ENCODE peak calls at places on chromosomes 13 and 19, in four cellular contexts. One of them, this sample, is unnamed.

GRCh38 chr13:105276571-105276970 is 1258.9 kb downstream of the EFNB2 start:
- DNase-seq in heart left ventricle: no peak
- DNase-seq in tibial nerve: no peak
- DNase-seq in right lobe of liver: no peak
- DNase-seq in this sample: no peak

GRCh38 chr19:32174386-32175113 is 170.9 kb upstream of the ZNF507 start:
- DNase-seq in right lobe of liver: no peak
- DNase-seq in heart left ventricle: no peak
- DNase-seq in tibial nerve: no peak
- DNase-seq in this sample: no peak

GRCh38 chr19:12788682-12789097 is 2.6 kb upstream of the JUNB start:
- DNase-seq in right lobe of liver: no peak
- DNase-seq in tibial nerve: peak
- DNase-seq in heart left ventricle: peak
- DNase-seq in this sample: no peak

GRCh38 chr19:45187421-45188100 is 9.0 kb downstream of the BLOC1S3 start:
- DNase-seq in heart left ventricle: no peak
- DNase-seq in tibial nerve: no peak
- DNase-seq in right lobe of liver: no peak
- DNase-seq in this sample: no peak

GRCh38 chr19:3699741-3700241 is 477 bp downstream of the PIP5K1C start:
- DNase-seq in right lobe of liver: no peak
- DNase-seq in tibial nerve: no peak
- DNase-seq in heart left ventricle: peak
- DNase-seq in this sample: no peak

GRCh38 chr19:14434157-14434501 is 1.0 kb downstream of the PKN1 start:
- DNase-seq in tibial nerve: no peak
- DNase-seq in right lobe of liver: no peak
- DNase-seq in heart left ventricle: no peak
- DNase-seq in this sample: no peak

GRCh38 chr13:60411983-60412382 is 15.0 kb downstream of the TDRD3 start:
- DNase-seq in heart left ventricle: no peak
- DNase-seq in right lobe of liver: no peak
- DNase-seq in tibial nerve: no peak
- DNase-seq in this sample: no peak

GRCh38 chr13:22064854-22065646 is 394.2 kb downstream of the FGF9 start:
- DNase-seq in right lobe of liver: no peak
- DNase-seq in tibial nerve: no peak
- DNase-seq in heart left ventricle: no peak
- DNase-seq in this sample: no peak

GRCh38 chr13:107942030-107942617 is 273.2 kb downstream of the LIG4 start:
- DNase-seq in heart left ventricle: no peak
- DNase-seq in right lobe of liver: no peak
- DNase-seq in tibial nerve: no peak
- DNase-seq in this sample: no peak

GRCh38 chr13:48562296-48563066 is 29.6 kb upstream of the RCBTB2 start:
- DNase-seq in heart left ventricle: no peak
- DNase-seq in right lobe of liver: no peak
- DNase-seq in tibial nerve: no peak
- DNase-seq in this sample: no peak

GRCh38 chr19:38862321-38863059 is 12.7 kb upstream of the HNRNPL start:
- DNase-seq in right lobe of liver: no peak
- DNase-seq in heart left ventricle: peak
- DNase-seq in tibial nerve: peak
- DNase-seq in this sample: no peak

GRCh38 chr19:19077103-19077502 is 13.3 kb downstream of the SLC25A42 start:
- DNase-seq in heart left ventricle: no peak
- DNase-seq in right lobe of liver: no peak
- DNase-seq in tibial nerve: no peak
- DNase-seq in this sample: no peak

DNA sequence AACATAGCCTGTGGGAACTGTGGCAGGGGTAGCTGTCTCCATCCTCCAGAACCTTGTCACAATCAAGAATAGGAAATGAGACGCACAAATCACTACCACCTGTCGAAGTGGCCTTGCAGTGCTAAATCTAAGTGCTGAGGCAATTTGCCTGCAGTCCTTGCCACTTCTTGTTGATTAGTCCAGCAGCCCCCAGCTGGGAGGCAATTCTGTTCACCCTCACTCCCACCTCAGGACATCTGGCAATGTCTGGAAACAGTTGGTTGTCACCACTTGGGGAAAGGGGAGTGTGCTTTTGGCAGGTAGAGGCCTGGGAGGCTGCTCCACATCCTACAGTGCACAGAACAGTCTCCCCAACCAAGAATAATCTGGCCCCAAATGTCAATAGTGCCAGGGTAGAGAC is 10.7 kb downstream of the RFX2 start:
- DNase-seq in tibial nerve: no peak
- DNase-seq in heart left ventricle: no peak
- DNase-seq in right lobe of liver: no peak
- DNase-seq in this sample: no peak
- H3K27ac ChIP-seq in tibial nerve: peak
- H3K27ac ChIP-seq in heart left ventricle: no peak
- H3K27ac ChIP-seq in right lobe of liver: no peak
- H3K27ac ChIP-seq in this sample: no peak

DNA sequence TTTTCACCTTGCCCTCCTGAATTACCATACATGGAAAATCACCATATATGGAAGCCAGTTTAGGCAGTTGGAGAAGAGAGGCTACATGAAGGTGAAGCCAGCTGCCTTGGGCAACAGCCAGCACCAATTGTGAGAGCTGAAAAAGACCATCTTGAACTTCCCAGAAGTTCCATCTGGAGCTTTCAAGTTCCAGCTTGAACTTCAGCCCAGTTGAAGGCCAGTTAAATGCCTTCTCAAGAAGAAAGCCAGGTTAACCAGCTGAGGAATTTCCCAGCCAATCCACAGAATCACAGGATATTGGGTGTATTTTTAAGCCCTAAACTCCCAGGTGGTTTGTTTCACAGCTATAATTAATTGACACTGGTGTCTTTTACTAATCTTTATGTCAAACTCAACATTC is 713.6 kb upstream of the MIR17HG start:
- DNase-seq in right lobe of liver: no peak
- DNase-seq in heart left ventricle: no peak
- DNase-seq in tibial nerve: no peak
- DNase-seq in this sample: no peak
- H3K27ac ChIP-seq in right lobe of liver: no peak
- H3K27ac ChIP-seq in heart left ventricle: no peak
- H3K27ac ChIP-seq in tibial nerve: no peak
- H3K27ac ChIP-seq in this sample: no peak

GRCh38 chr13:67048793-67049150 is 181.4 kb downstream of the PCDH9 start:
- DNase-seq in right lobe of liver: no peak
- DNase-seq in heart left ventricle: no peak
- DNase-seq in tibial nerve: no peak
- DNase-seq in this sample: peak

GRCh38 chr13:67049744-67050143 is 180.4 kb downstream of the PCDH9 start:
- DNase-seq in right lobe of liver: no peak
- DNase-seq in heart left ventricle: no peak
- DNase-seq in tibial nerve: no peak
- DNase-seq in this sample: no peak

GRCh38 chr13:67043901-67044300 is 186.2 kb downstream of the PCDH9 start:
- DNase-seq in heart left ventricle: no peak
- DNase-seq in tibial nerve: no peak
- DNase-seq in right lobe of liver: no peak
- DNase-seq in this sample: no peak

GRCh38 chr13:67045357-67045756 is 184.8 kb downstream of the PCDH9 start:
- DNase-seq in heart left ventricle: no peak
- DNase-seq in tibial nerve: no peak
- DNase-seq in right lobe of liver: no peak
- DNase-seq in this sample: no peak

GRCh38 chr13:67048084-67048792 is 181.9 kb downstream of the PCDH9 start:
- DNase-seq in tibial nerve: no peak
- DNase-seq in heart left ventricle: no peak
- DNase-seq in right lobe of liver: no peak
- DNase-seq in this sample: peak
- H3K27ac ChIP-seq in tibial nerve: no peak
- H3K27ac ChIP-seq in heart left ventricle: no peak
- H3K27ac ChIP-seq in right lobe of liver: no peak
- H3K27ac ChIP-seq in this sample: peak

GRCh38 chr13:46778879-46779278 is 18.1 kb downstream of the ESD start:
- DNase-seq in heart left ventricle: no peak
- DNase-seq in right lobe of liver: no peak
- DNase-seq in tibial nerve: no peak
- DNase-seq in this sample: no peak

GRCh38 chr13:46782066-46782465 is 14.9 kb downstream of the ESD start:
- DNase-seq in tibial nerve: no peak
- DNase-seq in right lobe of liver: no peak
- DNase-seq in heart left ventricle: no peak
- DNase-seq in this sample: no peak

GRCh38 chr13:46773556-46773955 is 23.4 kb downstream of the ESD start:
- DNase-seq in heart left ventricle: no peak
- DNase-seq in right lobe of liver: no peak
- DNase-seq in tibial nerve: no peak
- DNase-seq in this sample: no peak

GRCh38 chr13:46775385-46776065 is 21.4 kb downstream of the ESD start:
- DNase-seq in tibial nerve: no peak
- DNase-seq in right lobe of liver: no peak
- DNase-seq in heart left ventricle: no peak
- DNase-seq in this sample: no peak

GRCh38 chr13:46778095-46778494 is 18.9 kb downstream of the ESD start:
- DNase-seq in tibial nerve: no peak
- DNase-seq in heart left ventricle: no peak
- DNase-seq in right lobe of liver: no peak
- DNase-seq in this sample: no peak
- H3K27ac ChIP-seq in tibial nerve: no peak
- H3K27ac ChIP-seq in heart left ventricle: no peak
- H3K27ac ChIP-seq in right lobe of liver: no peak
- H3K27ac ChIP-seq in this sample: no peak

GRCh38 chr19:48796468-48797083 is 14.3 kb downstream of the BCAT2 start:
- DNase-seq in right lobe of liver: no peak
- DNase-seq in tibial nerve: no peak
- DNase-seq in heart left ventricle: no peak
- DNase-seq in this sample: no peak

GRCh38 chr19:48794291-48794690 is 16.5 kb downstream of the BCAT2 start:
- DNase-seq in tibial nerve: no peak
- DNase-seq in heart left ventricle: no peak
- DNase-seq in right lobe of liver: no peak
- DNase-seq in this sample: no peak

GRCh38 chr19:48795855-48796142 is 15.0 kb downstream of the BCAT2 start:
- DNase-seq in right lobe of liver: peak
- DNase-seq in tibial nerve: no peak
- DNase-seq in heart left ventricle: peak
- DNase-seq in this sample: no peak

GRCh38 chr19:48797103-48797502 is 13.7 kb downstream of the BCAT2 start:
- DNase-seq in heart left ventricle: no peak
- DNase-seq in tibial nerve: no peak
- DNase-seq in right lobe of liver: no peak
- DNase-seq in this sample: no peak

DNA sequence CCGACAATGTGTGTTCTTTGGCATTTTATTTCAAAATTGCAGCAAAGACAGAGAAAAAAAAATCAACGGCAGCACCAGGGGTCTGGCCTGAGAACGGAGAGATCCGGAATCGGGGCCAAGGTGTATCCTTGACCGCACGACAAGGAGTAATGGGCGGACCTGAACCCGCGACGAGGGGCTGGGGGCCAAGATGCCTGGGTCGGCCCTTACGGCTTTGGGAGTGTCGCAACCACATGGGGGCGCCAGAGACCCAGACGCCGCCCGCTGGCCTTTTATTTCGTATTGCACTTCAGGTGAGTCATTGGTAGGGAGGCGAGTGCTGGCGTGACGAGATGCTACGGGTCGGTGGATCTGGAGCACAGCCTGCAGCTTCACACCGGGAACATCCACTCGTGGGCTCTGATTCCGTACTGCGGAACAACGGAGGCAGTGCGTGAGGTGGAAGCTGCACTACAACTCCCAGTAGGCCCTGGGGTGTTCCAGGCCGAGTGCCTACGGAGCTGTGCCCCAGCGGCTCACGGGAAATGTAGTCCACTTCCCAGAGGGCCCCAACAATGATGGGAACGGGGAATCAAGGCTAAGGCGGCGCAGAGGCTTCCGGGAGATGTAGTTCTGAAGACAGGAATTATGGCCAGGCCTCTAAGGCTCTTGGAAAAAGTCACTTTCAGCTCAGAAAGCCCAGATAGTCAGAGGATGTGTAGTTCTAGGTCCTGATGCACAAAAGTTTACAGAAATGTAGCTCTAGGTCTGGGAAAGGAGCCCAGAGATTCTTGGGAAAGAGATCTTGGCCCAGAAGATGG is 15.6 kb downstream of the BCAT2 start:
- DNase-seq in tibial nerve: peak
- DNase-seq in right lobe of liver: peak
- DNase-seq in heart left ventricle: peak
- DNase-seq in this sample: peak
- H3K27ac ChIP-seq in tibial nerve: peak
- H3K27ac ChIP-seq in right lobe of liver: peak
- H3K27ac ChIP-seq in heart left ventricle: peak
- H3K27ac ChIP-seq in this sample: peak

DNA sequence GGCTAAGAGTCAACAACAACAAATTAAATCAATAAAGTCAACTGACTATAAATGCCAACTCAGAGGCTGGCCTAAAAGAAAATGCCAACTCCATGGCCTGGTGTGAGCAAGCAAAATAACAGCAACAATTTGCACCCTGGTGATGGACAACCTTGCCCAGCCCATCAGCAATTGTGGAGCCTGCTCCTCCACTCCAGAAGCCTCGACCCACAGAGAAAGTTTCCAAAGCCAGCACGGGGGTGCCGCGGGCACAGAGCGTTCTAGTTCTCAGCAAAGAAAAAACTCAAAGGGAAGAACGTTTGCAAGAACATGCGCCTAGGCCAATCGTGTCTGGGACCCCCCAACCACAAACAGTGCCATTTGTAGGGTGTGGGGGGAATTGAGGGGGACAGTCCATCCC is 11.3 kb downstream of the EPS15L1 start:
- DNase-seq in tibial nerve: no peak
- DNase-seq in heart left ventricle: no peak
- DNase-seq in right lobe of liver: no peak
- DNase-seq in this sample: no peak
- H3K27ac ChIP-seq in tibial nerve: no peak
- H3K27ac ChIP-seq in heart left ventricle: peak
- H3K27ac ChIP-seq in right lobe of liver: no peak
- H3K27ac ChIP-seq in this sample: no peak

GRCh38 chr13:20832861-20833260 is 59.1 kb upstream of the EEF1AKMT1 start:
- DNase-seq in heart left ventricle: no peak
- DNase-seq in tibial nerve: no peak
- DNase-seq in right lobe of liver: no peak
- DNase-seq in this sample: no peak

GRCh38 chr13:20831933-20832332 is 58.2 kb upstream of the EEF1AKMT1 start:
- DNase-seq in tibial nerve: no peak
- DNase-seq in right lobe of liver: no peak
- DNase-seq in heart left ventricle: no peak
- DNase-seq in this sample: no peak

GRCh38 chr13:20828540-20829364 is 55.0 kb upstream of the EEF1AKMT1 start:
- DNase-seq in heart left ventricle: peak
- DNase-seq in right lobe of liver: no peak
- DNase-seq in tibial nerve: peak
- DNase-seq in this sample: no peak

GRCh38 chr13:20833900-20834679 is 60.3 kb upstream of the EEF1AKMT1 start:
- DNase-seq in heart left ventricle: no peak
- DNase-seq in right lobe of liver: no peak
- DNase-seq in tibial nerve: no peak
- DNase-seq in this sample: no peak

GRCh38 chr13:20831254-20831653 is 57.5 kb upstream of the EEF1AKMT1 start:
- DNase-seq in heart left ventricle: no peak
- DNase-seq in tibial nerve: no peak
- DNase-seq in right lobe of liver: no peak
- DNase-seq in this sample: no peak
- H3K27ac ChIP-seq in heart left ventricle: no peak
- H3K27ac ChIP-seq in tibial nerve: no peak
- H3K27ac ChIP-seq in right lobe of liver: no peak
- H3K27ac ChIP-seq in this sample: no peak

This sample was measured in AG04450.